ENCODE peak calls at places on chromosomes 5 and 9, in seven cellular contexts. S is heart right ventricle; J is activated CD8-positive, alpha-beta memory T cell treated with anti-CD3 and anti-CD28 coated beads for 1 hour; L is H7; V is right atrium auricular region; Q is anterior cingulate cortex; K is neural progenitor cell. H is an unnamed sample.
A peak's percentile ranks its signal among the peaks of the same experiment; 100 is the strongest.

GRCh38 chr9:2722715-2723114 is 5.4 kb downstream of the KCNV2 start:
- DNase-seq in K (no peak), L (no peak), Q (no peak), V (no peak), J (no peak), S (no peak), H (no peak)

GRCh38 chr5:74556631-74557595 is 83.6 kb downstream of the ENC1 start:
- DNase-seq in J (no peak), L (no peak), K (no peak), Q (no peak), S (no peak), V (no peak), H (no peak)

GRCh38 chr9:88535932-88536324 is 950 bp downstream of the NXNL2 start:
- DNase-seq in L (no peak), S (no peak), J (no peak), K (no peak), Q (no peak), V (peak; percentile 71), H (no peak)

GRCh38 chr5:124742983-124743533 is 3.4 kb downstream of the ZNF608 start:
- DNase-seq in K (no peak), Q (no peak), L (no peak), V (peak; percentile 70), J (no peak), S (no peak), H (no peak)

GRCh38 chr5:129506092-129506491 is 46.0 kb downstream of the ADAMTS19 start:
- DNase-seq in V (no peak), Q (no peak), K (no peak), J (no peak), L (no peak), S (no peak), H (no peak)

GRCh38 chr5:119287547-119288073 is 68.2 kb upstream of the TNFAIP8 start:
- DNase-seq in Q (no peak), K (no peak), L (no peak), S (no peak), V (no peak), J (no peak), H (peak; percentile 53)

GRCh38 chr5:153974131-153974812 is 64.4 kb downstream of the FAM114A2 start:
- DNase-seq in K (peak; percentile 60), V (no peak), L (peak; percentile 58), S (peak; percentile 36), Q (no peak), J (no peak), H (no peak)

GRCh38 chr9:94945191-94946144 is 219.0 kb downstream of the AOPEP start:
- DNase-seq in S (peak; percentile 63), V (peak; percentile 83), L (no peak), Q (peak; percentile 37), J (no peak), K (no peak), H (no peak)

GRCh38 chr5:53321721-53322120 is 158.7 kb upstream of the FST start:
- DNase-seq in L (no peak), S (no peak), V (no peak), Q (no peak), J (no peak), K (no peak), H (no peak)

GRCh38 chr5:73450041-73450598 is 1.5 kb upstream of the FOXD1 start:
- DNase-seq in J (no peak), S (no peak), K (no peak), Q (no peak), V (no peak), L (no peak), H (no peak)

GRCh38 chr9:70060883-70061507 is 17.3 kb downstream of the MAMDC2 start:
- DNase-seq in J (no peak), S (no peak), V (no peak), L (no peak), Q (no peak), K (no peak), H (no peak)

GRCh38 chr9:70856411-70856810 is 265.0 kb downstream of the TRPM3 start:
- DNase-seq in J (no peak), V (no peak), L (no peak), S (no peak), K (no peak), Q (no peak), H (no peak)

GRCh38 chr5:97163360-97163764 is 19.7 kb downstream of the RIOK2 start:
- DNase-seq in S (no peak), V (no peak), J (no peak), L (no peak), Q (no peak), K (no peak), H (no peak)

GRCh38 chr5:95773325-95774059 is 42.4 kb downstream of the RHOBTB3 start:
- DNase-seq in L (no peak), S (no peak), K (no peak), Q (no peak), V (no peak), J (no peak), H (no peak)

GRCh38 chr9:21965401-21965951 is 28.7 kb downstream of the CDKN2A start:
- DNase-seq in L (peak; percentile 85), S (no peak), J (no peak), Q (no peak), V (no peak), K (peak; percentile 89), H (no peak)

H was measured in T follicular helper cell.